ENCODE peak calls at places on chromosomes 7 and 10, in seven cellular contexts. A, L, I, F, O, H and W are unnamed samples.

GRCh38 chr10:130854151-130854550 is 457.4 kb downstream of the TCERG1L start:
- DNase-seq in L (no peak), H (no peak), O (no peak), F (peak), A (no peak), I (no peak), W (no peak)

GRCh38 chr10:61961278-61961677 is 59.8 kb downstream of the ARID5B start:
- DNase-seq in F (no peak), O (no peak), I (no peak), A (no peak), H (no peak), L (no peak), W (no peak)

GRCh38 chr7:16791071-16791470 is 13.7 kb downstream of the AGR2 start:
- DNase-seq in F (no peak), H (no peak), L (no peak), O (no peak), I (no peak), A (no peak), W (no peak)

GRCh38 chr10:101050206-101051069 is 11.4 kb upstream of the KAZALD1 start:
- DNase-seq in I (peak), A (peak), F (peak), H (peak), O (no peak), L (peak), W (no peak)

GRCh38 chr10:113099431-113100298 is 149.6 kb downstream of the TCF7L2 start:
- DNase-seq in O (peak), I (no peak), F (peak), A (no peak), L (peak), H (no peak), W (no peak)

GRCh38 chr7:131792311-131792710 is 235.9 kb upstream of the PODXL start:
- DNase-seq in H (no peak), O (no peak), L (no peak), I (no peak), A (no peak), F (no peak), W (no peak)

GRCh38 chr7:108073305-108074070 is 56.7 kb downstream of the LAMB4 start:
- DNase-seq in O (no peak), I (no peak), L (no peak), F (peak), H (no peak), A (no peak), W (peak)

GRCh38 chr7:78134256-78134655 is 335.7 kb downstream of the PHTF2 start:
- DNase-seq in H (peak), F (peak), O (peak), I (no peak), A (no peak), L (no peak), W (peak)

GRCh38 chr7:30173058-30173897 is 38.5 kb downstream of the MTURN start:
- DNase-seq in F (peak), L (peak), I (peak), H (peak), O (peak), A (no peak), W (peak)

GRCh38 chr7:2016021-2016631 is 216.6 kb downstream of the MAD1L1 start:
- DNase-seq in I (no peak), A (no peak), F (no peak), O (no peak), L (no peak), H (no peak), W (no peak)